ENCODE peak calls at places on chromosomes 7 and 10, in five cellular contexts. J, K, I, E and M are unnamed samples.
A peak's percentile ranks its signal among the peaks of the same experiment; 100 is the strongest.

GRCh38 chr10:132420469-132421376 is 23.7 kb downstream of the PWWP2B start:
- DNase-seq in E (peak; percentile 86), I (no peak), J (peak; percentile 27), K (peak; percentile 52), M (peak; percentile 82)

GRCh38 chr7:149261829-149262617 is at the start of gene ZNF783:
- DNase-seq in K (peak; percentile 94), J (peak; percentile 83), I (peak; percentile 40), E (peak; percentile 91), M (peak; percentile 95)

GRCh38 chr7:117818241-117818640 is 55.0 kb downstream of the CTTNBP2 start:
- DNase-seq in E (no peak), K (no peak), J (no peak), I (no peak), M (no peak)

GRCh38 chr10:119770928-119771327 is 45.1 kb downstream of the INPP5F start:
- DNase-seq in E (no peak), I (no peak), K (no peak), J (no peak), M (no peak)

GRCh38 chr10:89283988-89284475 is 17.8 kb upstream of the IFIT2 start:
- DNase-seq in E (no peak), I (peak; percentile 92), J (peak; percentile 18), K (no peak), M (no peak)

GRCh38 chr7:5495581-5496375 is 72.1 kb upstream of the TNRC18 start:
- DNase-seq in J (no peak), K (peak; percentile 17), E (no peak), I (no peak), M (no peak)

GRCh38 chr7:138207555-138207971 is 131.3 kb downstream of the AKR1D1 start:
- DNase-seq in J (no peak), K (no peak), E (no peak), I (no peak), M (no peak)

GRCh38 chr10:33180390-33180789 is 154.1 kb downstream of the NRP1 start:
- DNase-seq in I (no peak), E (no peak), K (no peak), J (no peak), M (no peak)

GRCh38 chr7:134327896-134328295 is 11.2 kb upstream of the SLC35B4 start:
- DNase-seq in K (peak; percentile 84), E (no peak), J (peak; percentile 51), I (no peak), M (no peak)

GRCh38 chr10:10007972-10008371 is 1009.7 kb upstream of the CELF2 start:
- DNase-seq in E (no peak), I (no peak), K (peak; percentile 84), J (no peak), M (no peak)

GRCh38 chr10:91549296-91549695 is 83.6 kb downstream of the PPP1R3C start:
- DNase-seq in J (no peak), K (no peak), I (no peak), E (no peak), M (no peak)

GRCh38 chr10:115092555-115093285 is 445 bp upstream of the ATRNL1 start:
- DNase-seq in K (no peak), I (no peak), J (peak; percentile 29), E (no peak), M (no peak)

GRCh38 chr7:103343758-103344452 is 662 bp downstream of the DNAJC2 start:
- DNase-seq in J (peak; percentile 4), E (no peak), I (no peak), K (peak; percentile 44), M (peak; percentile 52)

GRCh38 chr7:80134536-80135305 is at the start of gene GNAI1:
- DNase-seq in I (no peak), K (no peak), E (peak; percentile 73), J (peak; percentile 75), M (peak; percentile 71)

GRCh38 chr10:129580010-129580409 is 113.0 kb downstream of the MGMT start:
- DNase-seq in J (no peak), I (no peak), E (no peak), K (no peak), M (no peak)

GRCh38 chr10:110850990-110851389 is 20.7 kb upstream of the PDCD4 start:
- DNase-seq in E (no peak), I (no peak), K (no peak), J (no peak), M (no peak)

GRCh38 chr7:31437466-31437865 is 76.4 kb upstream of the ITPRID1 start:
- DNase-seq in J (no peak), I (no peak), K (no peak), E (no peak), M (no peak)

GRCh38 chr7:85343484-85343883 is 156.6 kb upstream of the SEMA3D start:
- DNase-seq in K (no peak), J (no peak), E (no peak), I (no peak), M (no peak)

GRCh38 chr10:10903620-10904019 is 114.1 kb upstream of the CELF2 start:
- DNase-seq in E (no peak), I (no peak), J (no peak), K (no peak), M (no peak)

GRCh38 chr7:14687777-14688176 is 214.8 kb downstream of the DGKB start:
- DNase-seq in K (no peak), J (no peak), E (no peak), I (no peak), M (no peak)

GRCh38 chr10:46523119-46523880 is 33.2 kb downstream of the GPRIN2 start:
- DNase-seq in I (no peak), K (no peak), J (peak; percentile 88), E (peak; percentile 90), M (peak; percentile 64)

GRCh38 chr10:117169480-117169879 is 27.8 kb upstream of the KCNK18 start:
- DNase-seq in I (no peak), J (no peak), E (no peak), K (no peak), M (no peak)

GRCh38 chr7:26688936-26689506 is 175.4 kb downstream of the SKAP2 start:
- DNase-seq in K (peak; percentile 35), I (no peak), E (no peak), J (no peak), M (no peak)

GRCh38 chr10:87842776-87843497 is 20.4 kb downstream of the KLLN start:
- DNase-seq in I (no peak), K (no peak), E (no peak), J (no peak), M (no peak)

GRCh38 chr10:72049969-72050781 is 38.2 kb downstream of the SPOCK2 start:
- DNase-seq in J (no peak), I (no peak), K (peak; percentile 13), E (no peak), M (no peak)

GRCh38 chr10:103949728-103950127 is 17.2 kb upstream of the SLK start:
- DNase-seq in J (no peak), I (no peak), E (no peak), K (no peak), M (no peak)
- TF ChIP-seq CTCF in J (no peak), I (no peak), E (no peak), K (no peak), M (no peak)

GRCh38 chr7:169165-169853 is 23.1 kb upstream of the FAM20C start:
- DNase-seq in K (no peak), E (peak; percentile 17), J (no peak), I (no peak), M (no peak)

GRCh38 chr7:171912-172515 is 20.4 kb upstream of the FAM20C start:
- DNase-seq in I (no peak), E (peak; percentile 22), K (no peak), J (no peak), M (peak; percentile 27)

GRCh38 chr7:171364-171904 is 20.9 kb upstream of the FAM20C start:
- DNase-seq in K (no peak), J (no peak), E (peak; percentile 39), I (no peak), M (peak; percentile 40)

GRCh38 chr7:169854-170172 is 22.6 kb upstream of the FAM20C start:
- DNase-seq in J (no peak), I (no peak), K (no peak), E (peak; percentile 22), M (no peak)

DNA sequence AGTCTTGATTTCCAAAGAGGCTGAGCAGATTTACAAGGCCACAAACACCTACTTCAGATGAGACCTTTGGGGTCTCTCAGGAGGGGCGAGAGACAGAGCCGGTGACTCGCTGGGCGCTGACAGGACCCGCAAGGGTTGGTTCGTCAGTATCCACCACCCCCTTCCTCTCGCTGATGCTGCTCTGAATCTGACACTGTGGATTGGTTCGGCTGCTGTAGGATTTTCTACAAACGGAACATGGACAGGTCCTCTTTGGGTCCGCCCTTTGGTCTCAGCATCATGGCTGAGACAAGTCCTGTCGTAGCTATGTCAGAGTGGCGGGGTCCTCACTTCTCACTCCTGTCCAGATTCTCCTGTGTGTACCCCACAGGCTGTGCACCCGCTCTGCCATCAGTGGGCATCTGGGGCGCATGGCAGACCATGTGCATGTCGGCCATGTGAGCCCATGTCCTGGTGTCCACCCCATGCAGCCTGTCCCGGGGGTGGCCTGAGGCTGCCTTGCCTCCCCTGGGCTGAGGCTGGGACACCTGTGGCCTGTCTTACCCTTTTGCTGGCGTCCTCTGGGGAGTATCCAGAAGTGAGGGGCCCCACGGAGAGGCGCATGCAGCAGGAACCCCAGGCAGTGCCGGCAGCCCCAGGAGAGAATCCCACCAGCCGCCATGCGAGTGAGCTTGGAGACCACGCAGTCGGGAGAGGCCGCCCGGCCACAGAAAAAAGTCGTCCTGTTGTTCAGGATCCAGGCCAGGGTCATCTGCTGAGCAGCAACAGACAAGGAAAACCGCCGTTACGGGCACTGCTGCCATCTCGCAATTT is 21.6 kb upstream of the FAM20C start:
- DNase-seq in I (no peak), J (no peak), K (no peak), E (peak; percentile 33), M (no peak)
- TF ChIP-seq CTCF in I (no peak), J (no peak), K (no peak), E (no peak), M (no peak)

GRCh38 chr10:78942006-78942405 is 126.8 kb upstream of the ZMIZ1 start:
- DNase-seq in K (no peak), J (no peak), I (no peak), E (no peak), M (peak; percentile 13)

GRCh38 chr10:78945838-78946237 is 122.9 kb upstream of the ZMIZ1 start:
- DNase-seq in J (no peak), E (no peak), I (no peak), K (no peak), M (no peak)

GRCh38 chr10:78947733-78948132 is 121.0 kb upstream of the ZMIZ1 start:
- DNase-seq in J (no peak), E (no peak), I (no peak), K (no peak), M (no peak)

GRCh38 chr10:78947226-78947625 is 121.5 kb upstream of the ZMIZ1 start:
- DNase-seq in E (no peak), J (no peak), I (no peak), K (no peak), M (no peak)

GRCh38 chr10:78944658-78945333 is 124.0 kb upstream of the ZMIZ1 start:
- DNase-seq in K (no peak), J (no peak), E (no peak), I (peak; percentile 93), M (peak; percentile 3)
- TF ChIP-seq CTCF in K (no peak), J (no peak), E (no peak), I (peak; percentile 33), M (no peak)

GRCh38 chr10:79982861-79983260 is 34.0 kb upstream of the SFTPD start:
- DNase-seq in K (no peak), E (no peak), J (no peak), I (no peak), M (no peak)

GRCh38 chr10:79980711-79981110 is 31.8 kb upstream of the SFTPD start:
- DNase-seq in K (no peak), I (no peak), J (no peak), E (no peak), M (no peak)

GRCh38 chr10:79982486-79982800 is 33.5 kb upstream of the SFTPD start:
- DNase-seq in J (no peak), E (no peak), K (no peak), I (no peak), M (no peak)

GRCh38 chr10:79981356-79981672 is 32.4 kb upstream of the SFTPD start:
- DNase-seq in K (no peak), E (no peak), I (no peak), J (no peak), M (no peak)

GRCh38 chr10:79981673-79982485 is 33.0 kb upstream of the SFTPD start:
- DNase-seq in K (no peak), J (peak; percentile 74), E (peak; percentile 60), I (no peak), M (peak; percentile 87)
- TF ChIP-seq CTCF in K (no peak), J (peak; percentile 22), E (no peak), I (no peak), M (peak; percentile 8)